ENCODE peak calls at places on chromosomes 6 and 20, in ten cellular contexts. One of them, this sample, is unnamed.

GRCh38 chr20:7608246-7608645 is 332.0 kb downstream of the HAO1 start:
- DNase-seq in transverse colon: no peak
- DNase-seq in K562: no peak
- DNase-seq in GM12878: no peak
- DNase-seq in stomach: no peak
- DNase-seq in upper lobe of left lung: no peak
- DNase-seq in H1: no peak
- DNase-seq in sigmoid colon: no peak
- DNase-seq in SK-N-SH: no peak
- DNase-seq in suprapubic skin: no peak
- DNase-seq in this sample: no peak

GRCh38 chr6:166904101-166904746 is 52.1 kb downstream of the RNASET2 start:
- DNase-seq in transverse colon: no peak
- DNase-seq in K562: no peak
- DNase-seq in GM12878: no peak
- DNase-seq in stomach: no peak
- DNase-seq in upper lobe of left lung: peak; percentile 58
- DNase-seq in H1: no peak
- DNase-seq in sigmoid colon: no peak
- DNase-seq in SK-N-SH: no peak
- DNase-seq in suprapubic skin: no peak
- DNase-seq in this sample: peak; percentile 87

GRCh38 chr6:125747589-125748533 is 1.6 kb upstream of the HEY2 start:
- DNase-seq in transverse colon: peak; percentile 56
- DNase-seq in K562: peak; percentile 18
- DNase-seq in GM12878: no peak
- DNase-seq in stomach: peak; percentile 45
- DNase-seq in upper lobe of left lung: peak; percentile 90
- DNase-seq in H1: no peak
- DNase-seq in sigmoid colon: peak; percentile 77
- DNase-seq in SK-N-SH: peak; percentile 52
- DNase-seq in suprapubic skin: peak; percentile 82
- DNase-seq in this sample: no peak

GRCh38 chr6:31485063-31485462 is 12.9 kb upstream of the MICB start:
- DNase-seq in transverse colon: no peak
- DNase-seq in K562: no peak
- DNase-seq in GM12878: no peak
- DNase-seq in stomach: no peak
- DNase-seq in upper lobe of left lung: no peak
- DNase-seq in H1: no peak
- DNase-seq in sigmoid colon: no peak
- DNase-seq in SK-N-SH: no peak
- DNase-seq in suprapubic skin: no peak
- DNase-seq in this sample: no peak

GRCh38 chr6:90322976-90323474 is 26.4 kb upstream of the BACH2 start:
- DNase-seq in transverse colon: no peak
- DNase-seq in K562: no peak
- DNase-seq in GM12878: no peak
- DNase-seq in stomach: no peak
- DNase-seq in upper lobe of left lung: no peak
- DNase-seq in H1: no peak
- DNase-seq in sigmoid colon: no peak
- DNase-seq in SK-N-SH: no peak
- DNase-seq in suprapubic skin: no peak
- DNase-seq in this sample: no peak

GRCh38 chr6:137104926-137105325 is 60.2 kb upstream of the IL20RA start:
- DNase-seq in transverse colon: no peak
- DNase-seq in K562: no peak
- DNase-seq in GM12878: no peak
- DNase-seq in stomach: no peak
- DNase-seq in upper lobe of left lung: no peak
- DNase-seq in H1: no peak
- DNase-seq in sigmoid colon: no peak
- DNase-seq in SK-N-SH: no peak
- DNase-seq in suprapubic skin: no peak
- DNase-seq in this sample: no peak

GRCh38 chr6:73079611-73079955 is 145.7 kb downstream of the KHDC1L start:
- DNase-seq in transverse colon: no peak
- DNase-seq in K562: no peak
- DNase-seq in GM12878: no peak
- DNase-seq in stomach: no peak
- DNase-seq in upper lobe of left lung: no peak
- DNase-seq in H1: no peak
- DNase-seq in sigmoid colon: no peak
- DNase-seq in SK-N-SH: no peak
- DNase-seq in suprapubic skin: no peak
- DNase-seq in this sample: no peak

GRCh38 chr20:43849496-43850197 is 65.0 kb upstream of the TOX2 start:
- DNase-seq in transverse colon: no peak
- DNase-seq in K562: no peak
- DNase-seq in GM12878: no peak
- DNase-seq in stomach: no peak
- DNase-seq in upper lobe of left lung: no peak
- DNase-seq in H1: no peak
- DNase-seq in sigmoid colon: no peak
- DNase-seq in SK-N-SH: no peak
- DNase-seq in suprapubic skin: no peak
- DNase-seq in this sample: no peak

GRCh38 chr6:152598421-152598820 is 38.7 kb downstream of the SYNE1 start:
- DNase-seq in transverse colon: no peak
- DNase-seq in K562: no peak
- DNase-seq in GM12878: no peak
- DNase-seq in stomach: no peak
- DNase-seq in upper lobe of left lung: no peak
- DNase-seq in H1: no peak
- DNase-seq in sigmoid colon: no peak
- DNase-seq in SK-N-SH: no peak
- DNase-seq in suprapubic skin: no peak
- DNase-seq in this sample: no peak

GRCh38 chr20:371755-372542 is 8.6 kb upstream of the TRIB3 start:
- DNase-seq in transverse colon: peak; percentile 59
- DNase-seq in K562: peak; percentile 87
- DNase-seq in GM12878: no peak
- DNase-seq in stomach: peak; percentile 71
- DNase-seq in upper lobe of left lung: no peak
- DNase-seq in H1: no peak
- DNase-seq in sigmoid colon: peak; percentile 77
- DNase-seq in SK-N-SH: no peak
- DNase-seq in suprapubic skin: no peak
- DNase-seq in this sample: no peak

GRCh38 chr20:44010162-44010704 is 95.6 kb downstream of the TOX2 start:
- DNase-seq in transverse colon: no peak
- DNase-seq in K562: peak; percentile 71
- DNase-seq in GM12878: no peak
- DNase-seq in stomach: no peak
- DNase-seq in upper lobe of left lung: no peak
- DNase-seq in H1: no peak
- DNase-seq in sigmoid colon: no peak
- DNase-seq in SK-N-SH: peak; percentile 46
- DNase-seq in suprapubic skin: no peak
- DNase-seq in this sample: no peak

GRCh38 chr20:46963196-46963529 is 68.5 kb downstream of the EYA2 start:
- DNase-seq in transverse colon: no peak
- DNase-seq in K562: no peak
- DNase-seq in GM12878: no peak
- DNase-seq in stomach: peak; percentile 32
- DNase-seq in upper lobe of left lung: no peak
- DNase-seq in H1: no peak
- DNase-seq in sigmoid colon: no peak
- DNase-seq in SK-N-SH: peak; percentile 77
- DNase-seq in suprapubic skin: no peak
- DNase-seq in this sample: no peak

GRCh38 chr6:121767254-121767653 is 331.8 kb downstream of the GJA1 start:
- DNase-seq in transverse colon: no peak
- DNase-seq in K562: no peak
- DNase-seq in GM12878: no peak
- DNase-seq in stomach: no peak
- DNase-seq in upper lobe of left lung: no peak
- DNase-seq in H1: no peak
- DNase-seq in sigmoid colon: no peak
- DNase-seq in SK-N-SH: no peak
- DNase-seq in suprapubic skin: no peak
- DNase-seq in this sample: no peak

GRCh38 chr6:63556369-63556768 is 15.9 kb upstream of the LOC128125822 start:
- DNase-seq in transverse colon: no peak
- DNase-seq in K562: no peak
- DNase-seq in GM12878: no peak
- DNase-seq in stomach: no peak
- DNase-seq in upper lobe of left lung: no peak
- DNase-seq in H1: no peak
- DNase-seq in sigmoid colon: no peak
- DNase-seq in SK-N-SH: no peak
- DNase-seq in suprapubic skin: no peak
- DNase-seq in this sample: no peak

GRCh38 chr6:40286721-40287120 is 300.4 kb downstream of the LRFN2 start:
- DNase-seq in transverse colon: no peak
- DNase-seq in K562: no peak
- DNase-seq in GM12878: no peak
- DNase-seq in stomach: no peak
- DNase-seq in upper lobe of left lung: no peak
- DNase-seq in H1: no peak
- DNase-seq in sigmoid colon: no peak
- DNase-seq in SK-N-SH: no peak
- DNase-seq in suprapubic skin: no peak
- DNase-seq in this sample: no peak

GRCh38 chr6:162379762-162380409 is 347.7 kb downstream of the PRKN start:
- DNase-seq in transverse colon: no peak
- DNase-seq in K562: no peak
- DNase-seq in GM12878: no peak
- DNase-seq in stomach: no peak
- DNase-seq in upper lobe of left lung: no peak
- DNase-seq in H1: no peak
- DNase-seq in sigmoid colon: no peak
- DNase-seq in SK-N-SH: no peak
- DNase-seq in suprapubic skin: no peak
- DNase-seq in this sample: no peak

GRCh38 chr20:55316753-55317152 is 688.6 kb downstream of the CBLN4 start:
- DNase-seq in transverse colon: no peak
- DNase-seq in K562: no peak
- DNase-seq in GM12878: no peak
- DNase-seq in stomach: no peak
- DNase-seq in upper lobe of left lung: no peak
- DNase-seq in H1: no peak
- DNase-seq in sigmoid colon: no peak
- DNase-seq in SK-N-SH: no peak
- DNase-seq in suprapubic skin: no peak
- DNase-seq in this sample: no peak
- TF ChIP-seq EP300 in transverse colon: no peak
- TF ChIP-seq EP300 in K562: no peak
- TF ChIP-seq EP300 in GM12878: no peak
- TF ChIP-seq EP300 in stomach: no peak
- TF ChIP-seq EP300 in upper lobe of left lung: no peak
- TF ChIP-seq EP300 in H1: no peak
- TF ChIP-seq EP300 in sigmoid colon: no peak
- TF ChIP-seq EP300 in SK-N-SH: no peak
- TF ChIP-seq EP300 in suprapubic skin: no peak
- TF ChIP-seq EP300 in this sample: no peak

GRCh38 chr20:38057351-38057972 is 23.9 kb downstream of the RPRD1B start:
- DNase-seq in transverse colon: peak; percentile 85
- DNase-seq in K562: peak; percentile 82
- DNase-seq in GM12878: no peak
- DNase-seq in stomach: peak; percentile 90
- DNase-seq in upper lobe of left lung: no peak
- DNase-seq in H1: no peak
- DNase-seq in sigmoid colon: peak; percentile 89
- DNase-seq in SK-N-SH: peak; percentile 80
- DNase-seq in suprapubic skin: peak; percentile 91
- DNase-seq in this sample: peak; percentile 95
- TF ChIP-seq POLR2AphosphoS5 in transverse colon: no peak
- TF ChIP-seq POLR2AphosphoS5 in K562: no peak
- TF ChIP-seq POLR2AphosphoS5 in GM12878: no peak
- TF ChIP-seq POLR2AphosphoS5 in stomach: no peak
- TF ChIP-seq POLR2AphosphoS5 in upper lobe of left lung: no peak
- TF ChIP-seq POLR2AphosphoS5 in H1: no peak
- TF ChIP-seq POLR2AphosphoS5 in sigmoid colon: no peak
- TF ChIP-seq POLR2AphosphoS5 in SK-N-SH: no peak
- TF ChIP-seq POLR2AphosphoS5 in suprapubic skin: no peak
- TF ChIP-seq POLR2AphosphoS5 in this sample: peak; percentile 12

DNA sequence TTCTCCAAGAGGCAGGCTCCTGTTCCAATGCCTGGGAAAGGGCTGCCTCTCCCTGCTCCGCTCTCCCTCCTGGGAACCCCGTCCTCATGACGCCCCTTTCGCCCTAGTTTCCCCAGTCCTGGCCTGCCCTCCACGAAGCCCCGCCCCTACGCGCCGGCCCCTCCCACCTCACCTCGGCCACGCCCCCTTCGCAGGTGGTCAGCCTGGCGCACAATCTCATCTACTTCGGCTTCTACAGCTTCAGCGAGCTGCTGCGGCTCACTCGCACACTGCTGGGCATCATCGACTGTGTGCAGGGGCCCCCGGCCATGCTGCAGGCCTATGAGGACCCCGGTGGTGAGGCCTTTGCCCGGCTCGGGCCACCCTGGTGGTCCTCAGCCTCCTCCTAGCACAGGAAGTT is 40.5 kb downstream of the UQCC2 start:
- DNase-seq in transverse colon: no peak
- DNase-seq in K562: peak; percentile 80
- DNase-seq in GM12878: no peak
- DNase-seq in stomach: no peak
- DNase-seq in upper lobe of left lung: peak; percentile 85
- DNase-seq in H1: no peak
- DNase-seq in sigmoid colon: no peak
- DNase-seq in SK-N-SH: no peak
- DNase-seq in suprapubic skin: no peak
- DNase-seq in this sample: no peak
- H3K27ac ChIP-seq in transverse colon: no peak overlapping the region
- H3K27ac ChIP-seq in K562: no peak overlapping the region
- H3K27ac ChIP-seq in GM12878: no peak overlapping the region
- H3K27ac ChIP-seq in stomach: no peak overlapping the region
- H3K27ac ChIP-seq in upper lobe of left lung: no peak overlapping the region
- H3K27ac ChIP-seq in H1: no peak overlapping the region
- H3K27ac ChIP-seq in sigmoid colon: no peak overlapping the region
- H3K27ac ChIP-seq in SK-N-SH: no peak overlapping the region
- H3K27ac ChIP-seq in suprapubic skin: peak overlapping the region; percentile 35
- H3K27ac ChIP-seq in this sample: no peak overlapping the region

DNA sequence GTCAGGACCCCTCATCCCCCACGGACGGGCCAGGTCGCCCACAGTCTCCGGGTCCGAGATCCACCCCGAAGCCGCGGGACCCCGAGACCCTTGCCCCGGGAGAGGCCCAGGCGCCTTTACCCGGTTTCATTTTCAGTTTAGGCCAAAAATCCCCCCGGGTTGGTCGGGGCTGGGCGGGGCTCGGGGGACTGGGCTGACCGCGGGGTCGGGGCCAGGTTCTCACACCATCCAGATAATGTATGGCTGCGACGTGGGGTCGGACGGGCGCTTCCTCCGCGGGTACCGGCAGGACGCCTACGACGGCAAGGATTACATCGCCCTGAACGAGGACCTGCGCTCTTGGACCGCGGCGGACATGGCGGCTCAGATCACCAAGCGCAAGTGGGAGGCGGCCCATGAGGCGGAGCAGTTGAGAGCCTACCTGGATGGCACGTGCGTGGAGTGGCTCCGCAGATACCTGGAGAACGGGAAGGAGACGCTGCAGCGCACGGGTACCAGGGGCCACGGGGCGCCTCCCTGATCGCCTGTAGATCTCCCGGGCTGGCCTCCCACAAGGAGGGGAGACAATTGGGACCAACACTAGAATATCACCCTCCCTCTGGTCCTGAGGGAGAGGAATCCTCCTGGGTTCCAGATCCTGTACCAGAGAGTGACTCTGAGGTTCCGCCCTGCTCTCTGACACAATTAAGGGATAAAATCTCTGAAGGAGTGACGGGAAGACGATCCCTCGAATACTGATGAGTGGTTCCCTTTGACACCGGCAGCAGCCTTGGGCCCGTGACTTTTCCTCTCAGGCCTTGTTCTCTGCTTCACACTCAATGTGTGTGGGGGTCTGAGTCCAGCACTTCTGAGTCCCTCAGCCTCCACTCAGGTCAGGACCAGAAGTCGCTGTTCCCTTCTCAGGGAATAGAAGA is 978 bp downstream of the HLA-A start:
- DNase-seq in transverse colon: peak; percentile 49
- DNase-seq in K562: no peak
- DNase-seq in GM12878: no peak
- DNase-seq in stomach: no peak
- DNase-seq in upper lobe of left lung: peak; percentile 76
- DNase-seq in H1: no peak
- DNase-seq in sigmoid colon: peak; percentile 77
- DNase-seq in SK-N-SH: peak; percentile 50
- DNase-seq in suprapubic skin: no peak
- DNase-seq in this sample: no peak
- TF ChIP-seq EP300 in transverse colon: no peak
- TF ChIP-seq EP300 in K562: no peak
- TF ChIP-seq EP300 in GM12878: no peak
- TF ChIP-seq EP300 in stomach: no peak
- TF ChIP-seq EP300 in upper lobe of left lung: no peak
- TF ChIP-seq EP300 in H1: no peak
- TF ChIP-seq EP300 in sigmoid colon: no peak
- TF ChIP-seq EP300 in SK-N-SH: no peak
- TF ChIP-seq EP300 in suprapubic skin: no peak
- TF ChIP-seq EP300 in this sample: no peak